ENCODE peak calls at places on chromosomes 6 and 20, in six cellular contexts. E, D, X, K, Z and F are unnamed samples.

GRCh38 chr20:7841967-7842301 is 98.3 kb downstream of the HAO1 start:
- DNase-seq in E (peak; percentile 21), D (peak; percentile 63), X (peak; percentile 95), K (no peak), Z (no peak), F (no peak)

GRCh38 chr6:38396209-38396608 is 243.5 kb downstream of the BTBD9 start:
- DNase-seq in E (no peak), D (no peak), X (no peak), K (no peak), Z (no peak), F (no peak)

GRCh38 chr20:38228436-38228835 is 32.1 kb downstream of the KIAA1755 start:
- DNase-seq in E (no peak), D (no peak), X (no peak), K (no peak), Z (no peak), F (no peak)

GRCh38 chr6:4280721-4281120 is 145.3 kb upstream of the ECI2 start:
- DNase-seq in E (no peak), D (no peak), X (peak; percentile 91), K (no peak), Z (no peak), F (peak; percentile 65)

GRCh38 chr6:169905041-169905807 is 153.8 kb downstream of the ERMARD start:
- DNase-seq in E (no peak), D (no peak), X (peak; percentile 69), K (no peak), Z (no peak), F (peak; percentile 73)

GRCh38 chr20:41440882-41441281 is 74.3 kb upstream of the EMILIN3 start:
- DNase-seq in E (no peak), D (no peak), X (no peak), K (no peak), Z (no peak), F (no peak)

GRCh38 chr6:89689732-89690131 is 51.2 kb upstream of the LYRM2 start:
- DNase-seq in E (no peak), D (no peak), X (no peak), K (no peak), Z (no peak), F (no peak)

GRCh38 chr6:150303256-150303655 is 65.6 kb upstream of the IYD start:
- DNase-seq in E (no peak), D (no peak), X (no peak), K (no peak), Z (no peak), F (no peak)

GRCh38 chr20:11451793-11452291 is 465.9 kb upstream of the BTBD3 start:
- DNase-seq in E (no peak), D (no peak), X (peak; percentile 77), K (no peak), Z (no peak), F (no peak)

GRCh38 chr20:57939499-57939898 is 229.7 kb upstream of the PMEPA1 start:
- DNase-seq in E (no peak), D (no peak), X (no peak), K (no peak), Z (no peak), F (no peak)

GRCh38 chr6:28880519-28880893 is 43.3 kb downstream of the TRIM27 start:
- DNase-seq in E (no peak), D (no peak), X (no peak), K (no peak), Z (no peak), F (no peak)

GRCh38 chr6:9128970-9129369 is 693.6 kb upstream of the SLC35B3 start:
- DNase-seq in E (no peak), D (no peak), X (no peak), K (no peak), Z (no peak), F (no peak)

GRCh38 chr6:108951351-108951953 is 103.2 kb downstream of the ARMC2 start:
- DNase-seq in E (no peak), D (no peak), X (no peak), K (no peak), Z (no peak), F (no peak)

GRCh38 chr20:56278205-56278604 is 29.7 kb downstream of the MC3R start:
- DNase-seq in E (no peak), D (no peak), X (no peak), K (no peak), Z (no peak), F (no peak)

GRCh38 chr6:158568549-158568948 is 8.7 kb downstream of the TMEM181 start:
- DNase-seq in E (no peak), D (no peak), X (no peak), K (no peak), Z (no peak), F (no peak)

GRCh38 chr20:58760881-58761280 is 68.3 kb downstream of the NPEPL1 start:
- DNase-seq in E (no peak), D (no peak), X (no peak), K (no peak), Z (no peak), F (no peak)

GRCh38 chr6:154931741-154932424 is 63.2 kb upstream of the TIAM2 start:
- DNase-seq in E (no peak), D (no peak), X (peak; percentile 42), K (peak; percentile 31), Z (no peak), F (no peak)

GRCh38 chr6:75480425-75480824 is 13.2 kb downstream of the FILIP1 start:
- DNase-seq in E (no peak), D (no peak), X (peak; percentile 34), K (no peak), Z (no peak), F (no peak)

GRCh38 chr20:53763707-53764415 is 170.2 kb upstream of the ZNF217 start:
- DNase-seq in E (no peak), D (no peak), X (peak; percentile 79), K (no peak), Z (no peak), F (no peak)

GRCh38 chr6:168090706-168091105 is 11.7 kb upstream of the FRMD1 start:
- DNase-seq in E (no peak), D (no peak), X (no peak), K (no peak), Z (no peak), F (no peak)

GRCh38 chr6:18101271-18101670 is 21.2 kb downstream of the NHLRC1 start:
- DNase-seq in E (no peak), D (no peak), X (peak; percentile 54), K (no peak), Z (no peak), F (no peak)

GRCh38 chr6:170245233-170245992 is 45.5 kb downstream of the DLL1 start:
- DNase-seq in E (no peak), D (no peak), X (no peak), K (no peak), Z (no peak), F (no peak)

GRCh38 chr6:138988469-138988834 is 399 bp upstream of the REPS1 start:
- DNase-seq in E (no peak), D (no peak), X (no peak), K (no peak), Z (no peak), F (no peak)

GRCh38 chr20:44460795-44461141 is 14.9 kb upstream of the TTPAL start:
- DNase-seq in E (no peak), D (no peak), X (no peak), K (peak; percentile 56), Z (peak; percentile 31), F (peak; percentile 38)

GRCh38 chr6:133707456-133707855 is 181.5 kb upstream of the TCF21 start:
- DNase-seq in E (no peak), D (no peak), X (peak; percentile 99), K (no peak), Z (no peak), F (no peak)

GRCh38 chr20:25000268-25000801 is 7.8 kb upstream of the APMAP start:
- DNase-seq in E (peak; percentile 54), D (peak; percentile 80), X (peak; percentile 68), K (no peak), Z (no peak), F (peak; percentile 73)

GRCh38 chr6:87333591-87334181 is 4.6 kb upstream of the GJB7 start:
- DNase-seq in E (no peak), D (no peak), X (peak; percentile 22), K (peak; percentile 41), Z (peak; percentile 22), F (no peak)

GRCh38 chr20:58208944-58209343 is 19.5 kb downstream of the ANKRD60 start:
- DNase-seq in E (no peak), D (no peak), X (no peak), K (no peak), Z (no peak), F (no peak)

GRCh38 chr20:11907621-11908020 is 10.1 kb upstream of the BTBD3 start:
- DNase-seq in E (no peak), D (no peak), X (no peak), K (no peak), Z (no peak), F (no peak)

GRCh38 chr6:135183532-135184440 is 2.7 kb downstream of the MYB start:
- DNase-seq in E (no peak), D (peak; percentile 47), X (peak; percentile 9), K (peak; percentile 95), Z (peak; percentile 80), F (no peak)

GRCh38 chr6:112223070-112223861 is 31.1 kb downstream of the LAMA4 start:
- DNase-seq in E (no peak), D (no peak), X (peak; percentile 90), K (no peak), Z (no peak), F (no peak)

GRCh38 chr20:51467971-51468626 is 74.4 kb downstream of the NFATC2 start:
- DNase-seq in E (no peak), D (no peak), X (no peak), K (no peak), Z (no peak), F (no peak)

GRCh38 chr6:83192456-83192855 is 609 bp downstream of the PGM3 start:
- DNase-seq in E (no peak), D (no peak), X (peak; percentile 8), K (no peak), Z (peak; percentile 6), F (no peak)

GRCh38 chr6:3352678-3353077 is 93.9 kb downstream of the PSMG4 start:
- DNase-seq in E (no peak), D (no peak), X (no peak), K (peak; percentile 57), Z (no peak), F (no peak)

GRCh38 chr6:98657764-98658163 is 176.6 kb upstream of the POU3F2 start:
- DNase-seq in E (no peak), D (no peak), X (peak; percentile 42), K (peak; percentile 21), Z (no peak), F (peak; percentile 26)

GRCh38 chr6:26607434-26608230 is 10.9 kb downstream of the ABT1 start:
- DNase-seq in E (no peak), D (no peak), X (peak; percentile 25), K (peak; percentile 80), Z (peak; percentile 75), F (peak; percentile 48)
- H3K4me3 ChIP-seq in E (peak overlapping the region; percentile 28), D (peak overlapping the region; percentile 36), X (peak overlapping the region; percentile 18), K (peak overlapping the region; percentile 21), Z (peak overlapping the region; percentile 46), F (no peak overlapping the region)

GRCh38 chr6:15264902-15265761 is 19.3 kb downstream of the JARID2 start:
- DNase-seq in E (no peak), D (peak; percentile 64), X (peak; percentile 66), K (peak; percentile 51), Z (no peak), F (peak; percentile 77)
- H3K4me1 ChIP-seq in E (peaks cover 66% of the 10 kb centered on the region), D (peaks cover 48% of the 10 kb centered on the region), X (peaks cover 50% of the 10 kb centered on the region), K (peaks cover 76% of the 10 kb centered on the region), Z (peaks cover 13% of the 10 kb centered on the region), F (peaks cover 51% of the 10 kb centered on the region)

GRCh38 chr6:44116643-44117382 is 10.4 kb downstream of the MRPL14 start:
- DNase-seq in E (no peak), D (no peak), X (peak; percentile 94), K (no peak), Z (no peak), F (no peak)
- H3K4me3 ChIP-seq in E (no peak overlapping the region), D (peak overlapping the region; percentile 23), X (peak overlapping the region; percentile 41), K (no peak overlapping the region), Z (no peak overlapping the region), F (no peak overlapping the region)

GRCh38 chr6:151389640-151390275 is 1.6 kb downstream of the ZBTB2 start:
- DNase-seq in E (peak; percentile 66), D (peak; percentile 80), X (peak; percentile 55), K (peak; percentile 65), Z (no peak), F (peak; percentile 71)
- H3K4me1 ChIP-seq in E (peaks cover 26% of the 10 kb centered on the region), D (peaks cover 47% of the 10 kb centered on the region), X (peaks cover 45% of the 10 kb centered on the region), K (peaks cover 55% of the 10 kb centered on the region), Z (peaks cover 44% of the 10 kb centered on the region), F (peaks cover 25% of the 10 kb centered on the region)